ENCODE peak calls at places on chromosome 11, in nine cellular contexts. A, I, J, G, O, U, S, Z and Y are unnamed samples. For H3K27me3, the result is how much of the 10 kb centered on the place peaks cover.

GRCh38 chr11:34182921-34183685 is 77.7 kb downstream of the NAT10 start:
- DNase-seq in A (no peak), S (no peak), O (no peak), J (no peak), I (no peak), U (no peak), G (no peak), Z (no peak), Y (no peak)

GRCh38 chr11:97683733-97684132 is 1293.9 kb downstream of the JRKL start:
- DNase-seq in J (no peak), U (no peak), O (peak), G (no peak), I (no peak), S (no peak), A (peak), Z (no peak), Y (no peak)

GRCh38 chr11:128342511-128343133 is 244.7 kb downstream of the ETS1 start:
- DNase-seq in J (peak), O (no peak), I (no peak), S (peak), G (no peak), U (peak), Z (peak), A (no peak), Y (peak)

GRCh38 chr11:76714493-76714892 is 43.9 kb upstream of the LRRC32 start:
- DNase-seq in I (no peak), U (no peak), S (no peak), O (no peak), Z (no peak), J (no peak), A (no peak), G (no peak), Y (no peak)

GRCh38 chr11:76212086-76213035 is 6.1 kb upstream of the WNT11 start:
- DNase-seq in J (no peak), U (no peak), I (peak), G (no peak), O (no peak), A (no peak), S (no peak), Z (no peak), Y (no peak)

GRCh38 chr11:13667245-13667644 is 1.2 kb upstream of the FAR1 start:
- DNase-seq in A (no peak), U (no peak), I (no peak), Z (no peak), O (peak), J (no peak), G (no peak), S (peak), Y (no peak)

GRCh38 chr11:34881900-34882299 is 34.3 kb downstream of the APIP start:
- DNase-seq in S (no peak), Z (no peak), A (no peak), J (no peak), G (no peak), U (no peak), I (no peak), O (no peak), Y (no peak)

GRCh38 chr11:65498977-65499712 is at the start of gene MALAT1:
- DNase-seq in Z (peak), A (peak), O (peak), S (peak), J (peak), G (peak), U (peak), I (peak), Y (peak)

GRCh38 chr11:33689089-33689488 is 11.5 kb downstream of the C11orf91 start:
- DNase-seq in O (no peak), S (no peak), Z (no peak), I (no peak), A (no peak), G (no peak), U (no peak), J (no peak), Y (no peak)

GRCh38 chr11:83641511-83641910 is 355.3 kb upstream of the CCDC90B start:
- DNase-seq in J (no peak), S (peak), A (peak), O (peak), U (no peak), I (no peak), Z (no peak), G (no peak), Y (no peak)

GRCh38 chr11:12123177-12123576 is 12.8 kb downstream of the MICAL2 start:
- DNase-seq in A (no peak), G (no peak), J (no peak), O (no peak), Z (no peak), I (no peak), S (peak), U (no peak), Y (no peak)

GRCh38 chr11:102287963-102288744 is 29.1 kb upstream of the BIRC3 start:
- DNase-seq in I (no peak), A (peak), Z (no peak), S (peak), G (peak), J (no peak), U (peak), O (peak), Y (peak)

GRCh38 chr11:73019996-73020395 is 122.1 kb downstream of the FCHSD2 start:
- DNase-seq in U (no peak), A (no peak), J (no peak), O (no peak), I (no peak), G (no peak), Z (no peak), S (no peak), Y (no peak)

GRCh38 chr11:104581246-104581980 is 316.8 kb downstream of the CASP12 start:
- DNase-seq in O (peak), U (no peak), G (no peak), S (peak), A (peak), Z (no peak), J (no peak), I (no peak), Y (no peak)

GRCh38 chr11:87473174-87473573 is 435.4 kb downstream of the TMEM135 start:
- DNase-seq in I (no peak), S (peak), O (no peak), J (no peak), A (no peak), U (no peak), Z (no peak), G (no peak), Y (peak)

GRCh38 chr11:3823303-3823702 is 14.9 kb downstream of the PGAP2 start:
- DNase-seq in Z (no peak), O (no peak), U (no peak), A (no peak), I (no peak), S (peak), J (no peak), G (no peak), Y (peak)

GRCh38 chr11:123300874-123301695 is 106.0 kb upstream of the CLMP start:
- DNase-seq in I (no peak), U (no peak), J (no peak), A (no peak), S (peak), Z (no peak), O (no peak), G (no peak), Y (no peak)

GRCh38 chr11:33324211-33324985 is 67.2 kb downstream of the HIPK3 start:
- DNase-seq in J (no peak), A (no peak), Z (no peak), U (peak), S (no peak), I (no peak), O (no peak), G (no peak), Y (no peak)

GRCh38 chr11:101759771-101760450 is 154.9 kb upstream of the CEP126 start:
- DNase-seq in S (peak), U (peak), G (no peak), J (no peak), Z (no peak), A (peak), I (no peak), O (no peak), Y (no peak)

GRCh38 chr11:35937751-35938150 is 6.1 kb upstream of the LDLRAD3 start:
- DNase-seq in U (no peak), A (no peak), G (no peak), Z (no peak), I (no peak), S (no peak), J (no peak), O (no peak), Y (no peak)

GRCh38 chr11:111427471-111427912 is 48.4 kb upstream of the POU2AF1 start:
- DNase-seq in I (peak), S (no peak), J (no peak), U (no peak), G (no peak), O (no peak), Z (no peak), A (no peak), Y (no peak)

GRCh38 chr11:66360406-66361073 is 11.0 kb downstream of the SLC29A2 start:
- DNase-seq in O (no peak), U (no peak), Z (peak), A (no peak), J (no peak), S (no peak), G (no peak), I (peak), Y (no peak)

DNA sequence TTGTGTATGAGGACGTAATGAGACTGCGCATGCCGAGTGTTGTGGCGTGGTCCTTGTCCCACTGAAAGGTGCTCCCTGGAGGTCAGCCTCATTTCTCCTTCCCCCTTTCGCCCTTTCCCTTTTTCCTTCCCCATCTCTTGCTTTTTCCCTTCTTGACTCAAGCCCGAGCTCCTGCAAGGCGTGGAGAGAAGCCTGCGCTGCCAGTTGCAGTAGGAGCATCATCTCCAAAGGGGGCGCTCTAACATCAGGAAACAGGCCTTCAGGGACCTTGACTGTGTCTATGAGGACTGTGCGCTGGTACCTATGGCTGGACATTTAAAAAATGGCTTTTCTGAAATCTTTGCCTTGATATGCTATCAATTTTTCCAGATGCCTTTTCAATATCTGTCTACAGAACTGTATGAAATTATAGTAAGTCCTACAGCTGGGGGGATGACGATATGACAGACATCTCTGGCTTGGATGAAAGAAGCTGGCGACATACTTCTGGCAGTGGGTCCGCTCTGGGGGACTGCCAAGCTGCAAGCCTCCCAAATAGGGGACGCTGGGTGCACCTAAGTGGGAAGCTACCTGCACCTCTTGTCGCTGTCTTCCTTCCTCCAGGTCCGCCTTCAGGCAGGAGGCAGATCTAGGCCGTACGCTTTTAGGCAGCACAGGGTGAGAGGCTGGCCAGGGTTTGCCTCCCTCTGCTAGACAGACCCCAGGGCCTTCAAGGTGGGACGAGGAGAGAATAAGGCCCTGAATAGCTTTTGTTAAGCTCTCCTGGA is 96.5 kb downstream of the NXPE2 start:
- DNase-seq in I (no peak), G (peak), Z (no peak), O (peak), J (no peak), S (peak), U (peak), A (peak), Y (no peak)
- TF ChIP-seq CTCF in I (peak), G (peak), Z (peak), O (peak), J (peak), S (peak), U (peak), A (peak), Y (peak)

DNA sequence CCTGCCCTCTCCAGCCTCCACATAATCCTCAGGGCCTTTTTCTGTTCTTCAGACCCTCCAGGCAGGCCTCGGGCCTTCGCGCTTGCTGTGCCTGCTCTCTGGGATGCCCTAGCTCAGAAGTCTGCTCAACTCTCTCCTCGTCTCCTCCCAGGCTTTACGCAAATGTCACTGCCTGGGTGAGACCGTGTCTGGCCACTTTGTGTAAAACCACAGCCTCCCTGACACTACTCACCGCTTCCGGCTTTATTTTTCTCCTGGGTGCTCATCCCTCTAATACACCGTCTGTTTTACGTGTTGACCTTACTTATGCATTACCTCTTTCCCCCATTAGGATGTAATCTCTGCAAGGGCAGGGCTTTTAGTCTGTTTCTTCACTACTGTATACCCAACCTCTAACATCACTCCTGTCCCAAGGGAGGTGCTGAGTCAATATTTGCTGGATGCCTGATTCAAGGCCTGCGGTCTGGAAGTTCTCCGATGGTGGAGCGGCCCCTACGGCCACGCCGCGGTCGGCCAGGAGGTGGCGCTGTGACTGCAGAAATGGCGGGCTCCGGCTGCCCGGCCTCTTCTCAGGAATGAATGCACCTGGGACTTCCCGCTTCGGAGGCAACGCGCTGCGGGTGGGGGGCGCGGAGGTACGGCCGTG is 58.2 kb upstream of the THY1 start:
- DNase-seq in G (peak), U (peak), S (peak), Z (peak), J (peak), O (peak), A (peak), I (peak), Y (peak)
- H3K4me3 ChIP-seq in G (no peak), U (no peak), S (no peak), Z (no peak), J (no peak), O (no peak), A (peak), I (no peak), Y (no peak)

DNA sequence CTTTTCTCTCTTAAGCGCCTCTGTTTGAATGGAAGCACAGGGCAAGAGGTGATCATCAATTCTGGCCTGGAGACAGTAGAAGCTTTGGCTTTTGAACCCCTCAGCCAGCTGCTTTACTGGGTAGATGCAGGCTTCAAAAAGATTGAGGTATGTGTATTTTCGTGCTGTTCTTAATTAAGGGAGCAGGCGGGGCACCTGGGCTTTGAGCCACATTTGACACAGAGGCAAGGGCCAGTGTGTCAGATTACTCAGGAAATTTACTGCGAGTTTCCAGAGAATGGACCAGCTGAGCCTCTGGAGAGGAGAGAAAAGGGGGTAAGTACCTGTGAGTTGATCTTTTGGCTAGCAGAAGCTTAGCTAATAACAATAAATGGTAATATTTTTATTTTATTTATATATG is 102.4 kb upstream of the SORL1-AS1 start:
- DNase-seq in J (no peak), G (no peak), A (no peak), O (no peak), I (no peak), S (no peak), Z (no peak), U (no peak), Y (no peak)
- H3K27me3 ChIP-seq in J (under half), G (under half), A (under half), O (under half), I (under half), S (under half), Z (under half), U (under half), Y (under half)

GRCh38 chr11:114061053-114062049 is 1.8 kb downstream of the ZBTB16 start:
- DNase-seq in Z (peak), U (no peak), S (no peak), A (peak), G (peak), O (peak), I (peak), J (no peak), Y (no peak)
- TF ChIP-seq CTCF in Z (no peak), U (no peak), S (no peak), A (no peak), G (no peak), O (no peak), I (no peak), J (no peak), Y (no peak)

GRCh38 chr11:69702769-69703510 is 882 bp downstream of the FGF19 start:
- DNase-seq in S (no peak), O (peak), J (no peak), A (peak), U (no peak), I (no peak), G (no peak), Z (no peak), Y (no peak)

GRCh38 chr11:69705246-69705856 is 1.5 kb upstream of the FGF19 start:
- DNase-seq in G (no peak), I (no peak), U (no peak), S (no peak), O (peak), Z (no peak), A (no peak), J (no peak), Y (no peak)

GRCh38 chr11:69704508-69705245 is 855 bp upstream of the FGF19 start:
- DNase-seq in U (peak), J (no peak), O (peak), G (peak), Z (no peak), S (no peak), I (no peak), A (peak), Y (no peak)

GRCh38 chr11:69702239-69702668 is 1.6 kb downstream of the FGF19 start:
- DNase-seq in U (no peak), G (no peak), O (peak), A (peak), I (no peak), J (no peak), Z (no peak), S (no peak), Y (no peak)

GRCh38 chr11:69703711-69704507 is at the start of gene FGF19:
- DNase-seq in A (peak), I (no peak), U (no peak), Z (no peak), S (no peak), G (no peak), O (peak), J (no peak), Y (no peak)
- H3K4me3 ChIP-seq in A (peak), I (peak), U (peak), Z (no peak), S (no peak), G (peak), O (peak), J (peak), Y (no peak)

DNA sequence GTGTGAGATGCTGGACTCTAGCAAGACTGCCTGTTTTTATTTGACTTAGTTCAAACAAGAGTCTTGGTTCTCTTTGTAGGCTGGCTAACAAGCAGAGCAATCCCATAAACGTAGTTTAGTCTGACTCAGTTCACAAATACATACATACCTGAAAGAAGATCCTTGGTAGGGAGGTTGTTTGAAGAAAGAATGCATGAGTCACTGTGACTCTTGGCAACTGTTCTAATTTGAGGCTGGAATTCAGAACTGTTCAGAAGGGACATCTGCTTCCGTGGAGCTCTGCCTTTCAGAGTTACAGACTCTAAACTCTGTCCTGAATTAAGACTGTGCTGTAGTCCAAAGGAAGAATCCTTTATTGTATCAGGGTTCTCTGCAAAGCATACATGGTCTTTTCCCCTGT is 32.2 kb downstream of the C2CD3 start:
- DNase-seq in S (peak), J (no peak), Z (no peak), O (no peak), I (no peak), U (peak), G (peak), A (peak), Y (peak)
- H3K27me3 ChIP-seq in S (under half), J (under half), Z (under half), O (under half), I (under half), U (under half), G (under half), A (under half), Y (under half)

GRCh38 chr11:117369521-117369920 is 41.9 kb downstream of the CEP164 start:
- DNase-seq in G (no peak), Z (no peak), S (no peak), I (no peak), J (no peak), U (no peak), O (no peak), A (no peak), Y (no peak)

GRCh38 chr11:117371453-117371852 is 43.8 kb downstream of the CEP164 start:
- DNase-seq in S (no peak), O (no peak), U (no peak), A (no peak), J (no peak), Z (no peak), G (no peak), I (no peak), Y (no peak)

GRCh38 chr11:117366875-117367274 is 39.2 kb downstream of the CEP164 start:
- DNase-seq in A (no peak), J (no peak), U (no peak), S (no peak), I (no peak), O (no peak), Z (no peak), G (no peak), Y (no peak)

GRCh38 chr11:117361432-117361831 is 33.8 kb downstream of the CEP164 start:
- DNase-seq in S (no peak), U (no peak), J (no peak), O (no peak), Z (no peak), I (no peak), G (no peak), A (no peak), Y (no peak)

GRCh38 chr11:117366183-117366582 is 38.5 kb downstream of the CEP164 start:
- DNase-seq in Z (no peak), J (no peak), I (no peak), O (peak), G (no peak), A (no peak), U (peak), S (no peak), Y (no peak)
- TF ChIP-seq CTCF in Z (no peak), J (no peak), I (no peak), O (peak), G (no peak), A (no peak), U (no peak), S (no peak), Y (peak)

DNA sequence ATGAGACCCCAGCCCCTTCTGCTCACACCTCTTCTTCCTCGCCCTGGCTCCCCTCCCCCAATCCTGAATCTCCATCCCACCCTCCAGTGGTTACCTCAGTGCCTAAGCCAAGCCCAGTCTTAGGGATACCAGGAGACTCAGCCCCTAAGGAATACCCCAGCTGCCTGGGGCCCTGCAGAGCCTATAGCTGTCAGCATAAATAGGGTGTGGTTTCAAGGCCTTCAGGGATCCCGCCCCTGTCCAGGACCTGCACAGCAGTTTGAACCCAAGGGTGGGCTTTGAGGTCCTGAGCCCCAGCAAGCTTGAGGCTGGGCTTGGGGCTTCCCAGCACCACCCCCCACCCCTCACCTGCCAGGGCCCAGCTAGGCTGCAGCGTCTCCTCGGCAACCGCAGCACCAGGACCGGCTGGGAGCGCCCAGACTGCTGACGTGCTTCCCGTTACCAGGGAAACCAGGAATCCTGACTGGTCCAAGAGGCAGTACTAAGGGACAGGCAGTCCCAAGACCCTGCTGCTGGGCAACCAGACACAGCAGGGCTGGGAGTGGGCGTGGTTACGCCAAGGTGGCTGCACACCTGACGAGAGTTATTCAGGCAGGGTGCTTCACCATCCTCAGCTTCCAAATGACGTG is 13.7 kb downstream of the APBB1 start:
- DNase-seq in J (no peak), Z (no peak), I (no peak), O (peak), A (peak), G (no peak), S (no peak), U (no peak), Y (no peak)
- H3K4me3 ChIP-seq in J (no peak), Z (no peak), I (no peak), O (no peak), A (peak), G (no peak), S (no peak), U (no peak), Y (no peak)

GRCh38 chr11:69140635-69141034 is 15.1 kb upstream of the SMIM38 start:
- DNase-seq in I (no peak), J (no peak), G (no peak), A (no peak), S (no peak), U (no peak), O (no peak), Z (no peak), Y (no peak)
- H3K27me3 ChIP-seq in I (under half), J (under half), G (under half), A (under half), S (under half), U (under half), O (under half), Z (under half), Y (under half)